ENCODE peak calls at places on chromosomes 12 and 14, in six cellular contexts. Q, P, Z, J, D and X are unnamed samples.

GRCh38 chr12:108821407-108822397 is 35.7 kb downstream of the SSH1 start:
- DNase-seq in Q (peak), P (no peak), Z (no peak), J (no peak), D (peak), X (peak)

GRCh38 chr12:117865505-117865904 is 103.3 kb downstream of the KSR2 start:
- DNase-seq in Q (no peak), P (no peak), Z (no peak), J (no peak), D (no peak), X (no peak)

GRCh38 chr14:56963381-56963780 is 153.1 kb upstream of the OTX2 start:
- DNase-seq in Q (no peak), P (no peak), Z (no peak), J (no peak), D (no peak), X (no peak)

GRCh38 chr12:132445884-132446471 is 44.0 kb upstream of the FBRSL1 start:
- DNase-seq in Q (peak), P (peak), Z (peak), J (peak), D (peak), X (no peak)

GRCh38 chr12:24201258-24201970 is 251.9 kb upstream of the SOX5 start:
- DNase-seq in Q (no peak), P (no peak), Z (no peak), J (no peak), D (no peak), X (no peak)

GRCh38 chr14:61460853-61461611 is 139.7 kb downstream of the PRKCH start:
- DNase-seq in Q (peak), P (no peak), Z (no peak), J (no peak), D (no peak), X (no peak)

GRCh38 chr12:65900912-65901672 is 76.8 kb downstream of the HMGA2 start:
- DNase-seq in Q (no peak), P (no peak), Z (no peak), J (no peak), D (no peak), X (no peak)

GRCh38 chr12:104357431-104357952 is 54.0 kb downstream of the EID3 start:
- DNase-seq in Q (peak), P (no peak), Z (no peak), J (peak), D (no peak), X (peak)

GRCh38 chr14:95156153-95156764 is 1.1 kb downstream of the DICER1 start:
- DNase-seq in Q (peak), P (no peak), Z (no peak), J (no peak), D (no peak), X (peak)

GRCh38 chr12:51866762-51867161 is 18.2 kb upstream of the FIGNL2 start:
- DNase-seq in Q (no peak), P (no peak), Z (no peak), J (no peak), D (peak), X (no peak)

GRCh38 chr12:14261861-14262260 is 103.6 kb upstream of the ATF7IP start:
- DNase-seq in Q (no peak), P (no peak), Z (no peak), J (no peak), D (no peak), X (no peak)

GRCh38 chr12:48817957-48818830 is at the start of gene CACNB3:
- DNase-seq in Q (peak), P (peak), Z (no peak), J (peak), D (peak), X (peak)

GRCh38 chr12:50192908-50193307 is 25.7 kb upstream of the CERS5 start:
- DNase-seq in Q (peak), P (no peak), Z (no peak), J (no peak), D (no peak), X (no peak)

GRCh38 chr12:79183946-79184345 is 319.4 kb downstream of the SYT1 start:
- DNase-seq in Q (peak), P (no peak), Z (no peak), J (no peak), D (no peak), X (no peak)

GRCh38 chr12:24172031-24172772 is 222.7 kb upstream of the SOX5 start:
- DNase-seq in Q (no peak), P (no peak), Z (no peak), J (peak), D (peak), X (no peak)

GRCh38 chr12:3116106-3116898 is 39.1 kb downstream of the TSPAN9 start:
- DNase-seq in Q (peak), P (no peak), Z (no peak), J (peak), D (no peak), X (peak)

GRCh38 chr14:75979071-75979571 is 2.7 kb downstream of the TGFB3 start:
- DNase-seq in Q (peak), P (no peak), Z (no peak), J (peak), D (peak), X (peak)

GRCh38 chr12:39723831-39724230 is 104.2 kb upstream of the ABCD2 start:
- DNase-seq in Q (no peak), P (no peak), Z (no peak), J (peak), D (peak), X (peak)

GRCh38 chr12:110661337-110661972 is 27.5 kb downstream of the HVCN1 start:
- DNase-seq in Q (no peak), P (no peak), Z (no peak), J (no peak), D (peak), X (no peak)

GRCh38 chr12:32437095-32437515 is 37.7 kb downstream of the FGD4 start:
- DNase-seq in Q (peak), P (no peak), Z (no peak), J (no peak), D (peak), X (peak)

GRCh38 chr14:101600891-101601602 is 39.8 kb downstream of the DIO3 start:
- DNase-seq in Q (no peak), P (no peak), Z (no peak), J (no peak), D (no peak), X (no peak)

GRCh38 chr12:127149226-127149964 is 1117.6 kb upstream of the TMEM132C start:
- DNase-seq in Q (peak), P (no peak), Z (no peak), J (no peak), D (no peak), X (peak)

GRCh38 chr14:71932229-71932951 is at the start of gene RGS6:
- DNase-seq in Q (no peak), P (peak), Z (peak), J (peak), D (peak), X (no peak)

GRCh38 chr12:21451529-21451928 is 14.1 kb downstream of the PYROXD1 start:
- DNase-seq in Q (peak), P (no peak), Z (no peak), J (no peak), D (peak), X (peak)

GRCh38 chr14:61560323-61560722 is 135.0 kb upstream of the HIF1A start:
- DNase-seq in Q (peak), P (no peak), Z (no peak), J (no peak), D (no peak), X (peak)

GRCh38 chr14:53060046-53060445 is 93.1 kb downstream of the DDHD1 start:
- DNase-seq in Q (peak), P (no peak), Z (no peak), J (no peak), D (no peak), X (no peak)

GRCh38 chr12:76880156-76881023 is 1.6 kb upstream of the CSRP2 start:
- DNase-seq in Q (peak), P (no peak), Z (no peak), J (no peak), D (no peak), X (peak)

GRCh38 chr14:20143911-20144310 is 5.3 kb downstream of the OR4N5 start:
- DNase-seq in Q (no peak), P (no peak), Z (no peak), J (no peak), D (peak), X (no peak)

GRCh38 chr14:61420326-61420725 is 98.9 kb downstream of the PRKCH start:
- DNase-seq in Q (peak), P (no peak), Z (peak), J (no peak), D (peak), X (no peak)

GRCh38 chr14:89025581-89026236 is 201.3 kb downstream of the TTC8 start:
- DNase-seq in Q (peak), P (no peak), Z (no peak), J (no peak), D (peak), X (no peak)

GRCh38 chr12:51118706-51119105 is 35.3 kb upstream of the CSRNP2 start:
- DNase-seq in Q (peak), P (no peak), Z (no peak), J (no peak), D (peak), X (no peak)

GRCh38 chr14:47966411-47966810 is 291.0 kb upstream of the MDGA2 start:
- DNase-seq in Q (no peak), P (no peak), Z (no peak), J (no peak), D (no peak), X (no peak)

GRCh38 chr14:31770271-31770670 is 209.1 kb downstream of the NUBPL start:
- DNase-seq in Q (no peak), P (no peak), Z (no peak), J (no peak), D (peak), X (peak)

GRCh38 chr12:2739832-2740641 is 54.7 kb upstream of the FKBP4 start:
- DNase-seq in Q (peak), P (peak), Z (no peak), J (peak), D (peak), X (peak)

GRCh38 chr12:116537149-116537904 is 21.9 kb upstream of the MAP1LC3B2 start:
- DNase-seq in Q (no peak), P (no peak), Z (no peak), J (no peak), D (no peak), X (no peak)

GRCh38 chr14:56057071-56057865 is 60.9 kb upstream of the PELI2 start:
- DNase-seq in Q (no peak), P (peak), Z (no peak), J (no peak), D (peak), X (no peak)

GRCh38 chr14:77403798-77404197 is 19.5 kb downstream of the NOXRED1 start:
- DNase-seq in Q (no peak), P (no peak), Z (no peak), J (no peak), D (no peak), X (no peak)

GRCh38 chr14:77406086-77406485 is 17.2 kb downstream of the NOXRED1 start:
- DNase-seq in Q (no peak), P (no peak), Z (no peak), J (no peak), D (no peak), X (no peak)

GRCh38 chr14:77409131-77409533 is 14.2 kb downstream of the NOXRED1 start:
- DNase-seq in Q (no peak), P (no peak), Z (no peak), J (peak), D (no peak), X (peak)

GRCh38 chr14:77407158-77407557 is 16.2 kb downstream of the NOXRED1 start:
- DNase-seq in Q (no peak), P (no peak), Z (no peak), J (no peak), D (no peak), X (no peak)

DNA sequence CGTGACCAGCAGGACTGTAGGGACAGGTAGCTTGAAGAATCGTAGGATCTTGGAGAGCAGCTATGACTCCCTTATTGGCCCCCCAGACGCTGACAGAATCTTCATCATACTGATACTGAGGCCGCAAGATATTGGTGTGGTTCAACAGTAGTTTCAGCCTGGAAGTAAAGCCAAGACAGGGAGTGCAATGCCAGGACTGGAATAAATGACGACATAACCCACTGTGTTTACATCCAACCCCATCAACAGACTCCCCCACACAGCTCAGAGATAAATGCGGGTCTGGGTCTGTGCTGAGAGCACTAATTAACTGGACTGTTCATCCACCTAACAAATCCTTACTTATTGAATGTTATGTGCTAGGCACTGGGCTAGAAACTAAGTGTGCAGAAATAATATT is 16.6 kb downstream of the NOXRED1 start:
- DNase-seq in Q (peak), P (no peak), Z (no peak), J (no peak), D (peak), X (no peak)
- H2AFZ ChIP-seq in Q (no peak), P (no peak), Z (no peak), J (no peak), D (no peak), X (no peak)

GRCh38 chr12:112740387-112740934 is 51.1 kb upstream of the RPH3A start:
- DNase-seq in Q (no peak), P (no peak), Z (no peak), J (no peak), D (no peak), X (no peak)
- H2BK5ac ChIP-seq in Q (no peak), P (no peak), Z (no peak), J (no peak), D (no peak), X (no peak)

GRCh38 chr14:92500491-92500941 is 13.1 kb upstream of the RIN3 start:
- DNase-seq in Q (no peak), P (no peak), Z (no peak), J (peak), D (no peak), X (no peak)

GRCh38 chr14:92502541-92503286 is 10.9 kb upstream of the RIN3 start:
- DNase-seq in Q (no peak), P (no peak), Z (no peak), J (no peak), D (no peak), X (no peak)

GRCh38 chr14:92503756-92504491 is 9.7 kb upstream of the RIN3 start:
- DNase-seq in Q (peak), P (no peak), Z (no peak), J (no peak), D (peak), X (peak)

GRCh38 chr14:92499216-92499615 is 14.4 kb upstream of the RIN3 start:
- DNase-seq in Q (no peak), P (no peak), Z (no peak), J (no peak), D (no peak), X (no peak)

GRCh38 chr14:92501891-92502351 is 11.7 kb upstream of the RIN3 start:
- DNase-seq in Q (peak), P (no peak), Z (no peak), J (no peak), D (no peak), X (no peak)
- H2AFZ ChIP-seq in Q (peak), P (no peak), Z (no peak), J (no peak), D (no peak), X (no peak)

GRCh38 chr12:89087149-89087834 is 265.0 kb downstream of the DUSP6 start:
- DNase-seq in Q (no peak), P (no peak), Z (no peak), J (no peak), D (peak), X (no peak)
- H2BK5ac ChIP-seq in Q (no peak), P (no peak), Z (peak), J (no peak), D (no peak), X (no peak)

DNA sequence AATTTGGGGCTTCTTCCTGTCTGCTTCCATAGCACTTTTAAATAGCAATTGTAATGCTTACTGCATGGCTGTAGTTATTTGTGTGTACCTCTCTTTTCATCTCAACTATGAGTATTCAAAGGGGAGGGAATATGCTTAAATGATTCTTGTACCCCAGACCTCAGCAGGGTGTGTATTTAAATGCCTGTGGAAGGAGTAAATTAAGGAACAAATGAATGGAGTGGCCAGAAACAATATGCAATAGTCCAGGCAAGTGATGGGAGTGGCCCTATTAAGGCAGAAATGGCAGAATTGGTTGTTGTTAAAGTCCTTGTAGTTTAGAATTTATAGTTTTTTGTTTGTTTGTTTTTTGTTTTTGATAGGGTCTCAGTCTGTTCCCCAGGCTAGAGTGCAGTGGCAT is 1.5 kb downstream of the RAD51B start:
- DNase-seq in Q (no peak), P (no peak), Z (no peak), J (no peak), D (no peak), X (no peak)
- H2AFZ ChIP-seq in Q (no peak), P (peak), Z (no peak), J (no peak), D (no peak), X (no peak)

GRCh38 chr12:121129705-121130147 is 3.0 kb upstream of the P2RX7 start:
- DNase-seq in Q (no peak), P (no peak), Z (no peak), J (no peak), D (no peak), X (no peak)

GRCh38 chr12:121131941-121132341 is 735 bp upstream of the P2RX7 start:
- DNase-seq in Q (no peak), P (no peak), Z (no peak), J (no peak), D (peak), X (no peak)

GRCh38 chr12:121132601-121133481 is at the start of gene P2RX7:
- DNase-seq in Q (peak), P (no peak), Z (peak), J (peak), D (peak), X (peak)

GRCh38 chr12:121128908-121129704 is 3.6 kb upstream of the P2RX7 start:
- DNase-seq in Q (peak), P (no peak), Z (no peak), J (peak), D (peak), X (peak)

DNA sequence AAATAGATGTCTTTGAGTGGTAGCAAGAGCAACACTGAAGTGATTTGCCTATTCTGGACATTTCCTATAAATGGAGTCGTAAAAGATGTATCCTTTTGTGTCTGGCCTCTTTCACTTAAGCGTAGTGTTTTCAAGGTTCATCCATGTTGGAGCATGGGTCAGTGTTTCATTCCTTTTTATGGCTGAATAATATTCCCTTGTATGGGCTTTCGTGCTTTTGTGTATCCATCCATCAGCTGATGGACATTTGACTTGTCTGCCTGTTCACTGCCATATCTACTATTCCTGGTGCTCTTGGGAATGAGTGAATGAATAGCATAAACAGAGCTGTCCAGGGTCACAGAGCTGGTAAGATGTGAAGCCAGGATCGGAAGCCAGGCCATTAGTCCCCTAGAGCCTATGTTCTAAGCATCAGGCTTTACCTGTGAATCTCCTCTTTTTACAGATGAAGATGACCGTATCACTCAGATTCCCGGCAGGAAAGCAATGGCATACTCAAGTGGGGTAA is 1.8 kb upstream of the P2RX7 start:
- DNase-seq in Q (no peak), P (no peak), Z (no peak), J (no peak), D (no peak), X (no peak)
- H2BK5ac ChIP-seq in Q (no peak), P (no peak), Z (no peak), J (no peak), D (no peak), X (no peak)

GRCh38 chr14:54597795-54598443 is 31.0 kb downstream of the SAMD4A start:
- DNase-seq in Q (peak), P (no peak), Z (no peak), J (no peak), D (no peak), X (peak)
- H2AFZ ChIP-seq in Q (no peak), P (no peak), Z (no peak), J (no peak), D (no peak), X (no peak)

DNA sequence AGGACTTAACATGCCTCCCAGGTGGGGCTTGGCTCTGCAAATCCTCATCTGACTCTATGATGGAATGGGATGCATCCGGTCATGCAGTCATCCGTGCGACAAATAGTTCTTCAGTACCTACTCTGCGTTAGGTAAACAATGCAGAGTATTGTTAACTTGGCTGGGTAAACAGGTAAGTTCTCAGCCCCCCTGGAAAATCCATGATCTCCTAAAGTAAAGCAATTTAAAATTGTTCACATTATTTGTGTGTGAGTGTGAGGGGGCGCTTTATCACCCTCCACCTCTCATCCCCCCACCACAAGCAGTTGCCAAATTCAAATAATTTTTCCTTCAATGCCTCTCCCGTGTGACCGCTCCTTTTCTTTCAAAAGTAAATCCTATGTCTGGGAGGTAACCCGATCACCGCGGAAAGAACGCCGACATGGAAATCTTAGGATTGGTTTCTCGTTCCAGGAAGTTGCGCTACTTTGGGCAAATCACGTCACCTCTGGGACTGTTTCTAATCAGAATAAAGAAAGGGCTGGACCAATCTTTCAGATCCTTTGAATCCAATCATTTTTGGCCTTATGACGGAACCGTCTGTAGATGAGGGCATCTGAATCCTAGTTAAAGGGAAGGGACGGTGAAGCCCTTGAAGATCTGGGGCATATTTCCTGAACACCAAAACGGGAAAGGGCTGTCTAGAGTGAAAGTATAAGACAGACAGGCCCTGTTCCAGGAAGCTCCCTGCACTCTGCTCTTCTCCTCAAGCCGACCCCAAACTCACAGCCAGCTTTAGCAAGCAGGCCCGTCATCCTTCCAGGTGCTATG is 44.0 kb upstream of the SINHCAF start:
- DNase-seq in Q (peak), P (peak), Z (no peak), J (peak), D (peak), X (peak)
- H2BK5ac ChIP-seq in Q (no peak), P (peak), Z (peak), J (peak), D (peak), X (no peak)

GRCh38 chr12:26573212-26573909 is 259.6 kb downstream of the ITPR2 start:
- DNase-seq in Q (no peak), P (no peak), Z (no peak), J (no peak), D (no peak), X (no peak)
- H2AFZ ChIP-seq in Q (no peak), P (no peak), Z (no peak), J (no peak), D (no peak), X (no peak)